ENCODE peak calls at places on chromosomes 7 and 10, in five cellular contexts. One of them, this sample, is unnamed.

GRCh38 chr7:12458520-12459131 is 55.0 kb upstream of the VWDE start:
- DNase-seq in left cardiac atrium: no peak
- DNase-seq in GM12892: no peak
- DNase-seq in fibroblast of lung: peak; percentile 59
- DNase-seq in HTR-8/SVneo: peak; percentile 50
- DNase-seq in this sample: no peak

GRCh38 chr10:66639351-66639750 is 286.5 kb upstream of the LRRTM3 start:
- DNase-seq in GM12892: no peak
- DNase-seq in left cardiac atrium: no peak
- DNase-seq in fibroblast of lung: peak; percentile 31
- DNase-seq in HTR-8/SVneo: peak; percentile 3
- DNase-seq in this sample: no peak

GRCh38 chr7:31171216-31171750 is 119.2 kb downstream of the ADCYAP1R1 start:
- DNase-seq in GM12892: no peak
- DNase-seq in HTR-8/SVneo: no peak
- DNase-seq in left cardiac atrium: no peak
- DNase-seq in fibroblast of lung: no peak
- DNase-seq in this sample: no peak

GRCh38 chr7:130845581-130846085 is 111.6 kb upstream of the KLF14 start:
- DNase-seq in fibroblast of lung: peak; percentile 85
- DNase-seq in left cardiac atrium: no peak
- DNase-seq in GM12892: no peak
- DNase-seq in HTR-8/SVneo: peak; percentile 40
- DNase-seq in this sample: no peak

GRCh38 chr7:91034459-91035368 is 229.5 kb upstream of the FZD1 start:
- DNase-seq in HTR-8/SVneo: peak; percentile 9
- DNase-seq in fibroblast of lung: peak; percentile 77
- DNase-seq in left cardiac atrium: peak; percentile 24
- DNase-seq in GM12892: peak; percentile 6
- DNase-seq in this sample: peak; percentile 55

GRCh38 chr10:68938884-68939283 is 17.1 kb upstream of the DDX21 start:
- DNase-seq in HTR-8/SVneo: no peak
- DNase-seq in GM12892: no peak
- DNase-seq in left cardiac atrium: no peak
- DNase-seq in fibroblast of lung: no peak
- DNase-seq in this sample: no peak

GRCh38 chr10:78742730-78743615 is 325.8 kb upstream of the ZMIZ1 start:
- DNase-seq in fibroblast of lung: peak; percentile 32
- DNase-seq in GM12892: no peak
- DNase-seq in left cardiac atrium: no peak
- DNase-seq in HTR-8/SVneo: no peak
- DNase-seq in this sample: peak; percentile 9

GRCh38 chr7:7354674-7355073 is 172.3 kb downstream of the C1GALT1 start:
- DNase-seq in GM12892: no peak
- DNase-seq in fibroblast of lung: no peak
- DNase-seq in left cardiac atrium: no peak
- DNase-seq in HTR-8/SVneo: no peak
- DNase-seq in this sample: peak; percentile 22

GRCh38 chr10:772227-772637 is 82.8 kb upstream of the DIP2C start:
- DNase-seq in GM12892: no peak
- DNase-seq in fibroblast of lung: no peak
- DNase-seq in left cardiac atrium: no peak
- DNase-seq in HTR-8/SVneo: no peak
- DNase-seq in this sample: no peak

GRCh38 chr7:41590951-41591350 is 111.9 kb downstream of the INHBA start:
- DNase-seq in left cardiac atrium: no peak
- DNase-seq in GM12892: no peak
- DNase-seq in fibroblast of lung: no peak
- DNase-seq in HTR-8/SVneo: no peak
- DNase-seq in this sample: no peak

GRCh38 chr7:43767311-43767710 is 8.8 kb downstream of the BLVRA start:
- DNase-seq in fibroblast of lung: no peak
- DNase-seq in left cardiac atrium: no peak
- DNase-seq in GM12892: no peak
- DNase-seq in HTR-8/SVneo: no peak
- DNase-seq in this sample: no peak

GRCh38 chr10:28532223-28532508 is 752 bp upstream of the WAC start:
- DNase-seq in HTR-8/SVneo: no peak
- DNase-seq in fibroblast of lung: peak; percentile 61
- DNase-seq in left cardiac atrium: no peak
- DNase-seq in GM12892: no peak
- DNase-seq in this sample: no peak

GRCh38 chr7:31327071-31327470 is 13.5 kb downstream of the NEUROD6 start:
- DNase-seq in left cardiac atrium: no peak
- DNase-seq in HTR-8/SVneo: peak; percentile 3
- DNase-seq in GM12892: no peak
- DNase-seq in fibroblast of lung: no peak
- DNase-seq in this sample: no peak

GRCh38 chr10:112094984-112095383 is 88.6 kb downstream of the GPAM start:
- DNase-seq in HTR-8/SVneo: no peak
- DNase-seq in GM12892: no peak
- DNase-seq in left cardiac atrium: no peak
- DNase-seq in fibroblast of lung: no peak
- DNase-seq in this sample: no peak

GRCh38 chr10:128087884-128088695 is 38.1 kb downstream of the MKI67 start:
- DNase-seq in fibroblast of lung: no peak
- DNase-seq in left cardiac atrium: no peak
- DNase-seq in HTR-8/SVneo: no peak
- DNase-seq in GM12892: no peak
- DNase-seq in this sample: no peak

GRCh38 chr10:51083280-51083986 is 9.1 kb downstream of the PRKG1 start:
- DNase-seq in GM12892: no peak
- DNase-seq in fibroblast of lung: peak; percentile 51
- DNase-seq in HTR-8/SVneo: no peak
- DNase-seq in left cardiac atrium: no peak
- DNase-seq in this sample: no peak

GRCh38 chr7:137772221-137772620 is 74.6 kb downstream of the DGKI start:
- DNase-seq in fibroblast of lung: no peak
- DNase-seq in HTR-8/SVneo: no peak
- DNase-seq in left cardiac atrium: no peak
- DNase-seq in GM12892: no peak
- DNase-seq in this sample: no peak

GRCh38 chr10:49512121-49512809 is 26.7 kb downstream of the ERCC6 start:
- DNase-seq in fibroblast of lung: peak; percentile 54
- DNase-seq in HTR-8/SVneo: peak; percentile 21
- DNase-seq in left cardiac atrium: no peak
- DNase-seq in GM12892: no peak
- DNase-seq in this sample: peak; percentile 54

GRCh38 chr10:10794776-10795175 is 222.9 kb upstream of the CELF2 start:
- DNase-seq in GM12892: no peak
- DNase-seq in HTR-8/SVneo: peak; percentile 6
- DNase-seq in fibroblast of lung: peak; percentile 89
- DNase-seq in left cardiac atrium: no peak
- DNase-seq in this sample: no peak

GRCh38 chr7:106053109-106053508 is 59.0 kb downstream of the SYPL1 start:
- DNase-seq in fibroblast of lung: no peak
- DNase-seq in HTR-8/SVneo: no peak
- DNase-seq in GM12892: no peak
- DNase-seq in left cardiac atrium: no peak
- DNase-seq in this sample: no peak

GRCh38 chr7:41217306-41217705 is 485.6 kb downstream of the INHBA start:
- DNase-seq in GM12892: no peak
- DNase-seq in left cardiac atrium: no peak
- DNase-seq in HTR-8/SVneo: no peak
- DNase-seq in fibroblast of lung: no peak
- DNase-seq in this sample: no peak

This sample was measured in prostate gland.